ENCODE peak calls at places on chromosomes 5 and 9, in five cellular contexts. H is stimulated activated CD4-positive, alpha-beta T cell treated with anti-CD3 and anti-CD28 coated beads, Interleukin-15, amount 100 ng/mL, for 1 hour; O is AG09319; S is aorta; K is mesothelial cell of epicardium. Z is an unnamed sample.

GRCh38 chr9:134896834-134897583 is 16.4 kb downstream of the FCN2 start:
- DNase-seq in H (no peak), O (no peak), S (no peak), K (no peak), Z (no peak)

GRCh38 chr5:59793000-59793399 is 100.5 kb downstream of the PDE4D start:
- DNase-seq in H (no peak), O (peak; percentile 44), S (peak; percentile 56), K (no peak), Z (no peak)

GRCh38 chr9:96460470-96460869 is 10.5 kb downstream of the HABP4 start:
- DNase-seq in H (no peak), O (peak; percentile 49), S (no peak), K (no peak), Z (no peak)

GRCh38 chr9:104090578-104090977 is 3.5 kb upstream of the SMC2 start:
- DNase-seq in H (no peak), O (no peak), S (no peak), K (no peak), Z (no peak)

GRCh38 chr5:127648997-127649550 is at the start of gene CTXN3:
- DNase-seq in H (no peak), O (no peak), S (no peak), K (no peak), Z (no peak)

GRCh38 chr5:33743089-33743488 is 148.7 kb downstream of the ADAMTS12 start:
- DNase-seq in H (no peak), O (no peak), S (no peak), K (no peak), Z (no peak)

GRCh38 chr5:117657591-117657990 is 1083.0 kb upstream of the SEMA6A start:
- DNase-seq in H (no peak), O (no peak), S (no peak), K (no peak), Z (no peak)

GRCh38 chr9:98521141-98521540 is 187.6 kb downstream of the GABBR2 start:
- DNase-seq in H (no peak), O (no peak), S (no peak), K (no peak), Z (no peak)

GRCh38 chr9:137502008-137502913 is 43.1 kb upstream of the NSMF start:
- DNase-seq in H (no peak), O (no peak), S (no peak), K (peak; percentile 58), Z (no peak)

GRCh38 chr5:115842089-115842881 is 550 bp downstream of the AP3S1 start:
- DNase-seq in H (no peak), O (no peak), S (no peak), K (no peak), Z (no peak)

GRCh38 chr5:180470966-180471582 is 23.1 kb upstream of the CNOT6 start:
- DNase-seq in H (peak; percentile 27), O (peak; percentile 23), S (peak; percentile 58), K (peak; percentile 82), Z (peak; percentile 86)

GRCh38 chr5:153147891-153148623 is 342.4 kb upstream of the GRIA1 start:
- DNase-seq in H (no peak), O (no peak), S (peak; percentile 21), K (no peak), Z (no peak)

GRCh38 chr5:72499090-72499489 is 8.1 kb downstream of the ZNF366 start:
- DNase-seq in H (no peak), O (no peak), S (no peak), K (no peak), Z (no peak)

GRCh38 chr5:35202319-35203111 is 27.8 kb downstream of the PRLR start:
- DNase-seq in H (peak; percentile 5), O (peak; percentile 14), S (peak; percentile 69), K (no peak), Z (no peak)

GRCh38 chr9:84153885-84154284 is 173.3 kb downstream of the RMI1 start:
- DNase-seq in H (no peak), O (no peak), S (no peak), K (no peak), Z (no peak)

GRCh38 chr5:98638111-98638510 is 135.4 kb upstream of the RGMB start:
- DNase-seq in H (no peak), O (no peak), S (no peak), K (no peak), Z (no peak)

GRCh38 chr5:74141053-74141452 is 499.5 kb downstream of the ENC1 start:
- DNase-seq in H (no peak), O (no peak), S (no peak), K (no peak), Z (no peak)

GRCh38 chr5:169636477-169637084 is 494 bp upstream of the DOCK2 start:
- DNase-seq in H (no peak), O (no peak), S (no peak), K (no peak), Z (no peak)